ENCODE peak calls at places on chromosomes 7 and 10, in six cellular contexts. P is thyroid gland, I is transverse colon, E is tibial nerve, O is erythroblast, G is heart left ventricle. L is an unnamed sample.

GRCh38 chr10:120741415-120741814 is 109.7 kb upstream of the WDR11 start:
- DNase-seq in P (peak; percentile 48), I (no peak), E (no peak), O (no peak), G (no peak), L (no peak)

GRCh38 chr7:36600869-36601530 is 123.3 kb downstream of the AOAH start:
- DNase-seq in P (no peak), I (no peak), E (no peak), O (no peak), G (no peak), L (peak; percentile 70)

GRCh38 chr10:3068201-3068967 is 1.0 kb downstream of the PFKP start:
- DNase-seq in P (peak; percentile 61), I (peak; percentile 66), E (peak; percentile 38), O (peak; percentile 75), G (peak; percentile 71), L (peak; percentile 33)

GRCh38 chr7:26278769-26279168 is 12.9 kb upstream of the SNX10 start:
- DNase-seq in P (no peak), I (no peak), E (no peak), O (peak; percentile 7), G (no peak), L (peak; percentile 52)

GRCh38 chr10:126242352-126243260 is 145.7 kb downstream of the ADAM12 start:
- DNase-seq in P (no peak), I (no peak), E (no peak), O (no peak), G (peak; percentile 42), L (no peak)

GRCh38 chr10:80471715-80472233 is 17.7 kb downstream of the TSPAN14 start:
- DNase-seq in P (no peak), I (no peak), E (no peak), O (no peak), G (no peak), L (peak; percentile 50)

GRCh38 chr7:117645456-117646181 is 165.8 kb downstream of the CFTR start:
- DNase-seq in P (no peak), I (no peak), E (no peak), O (no peak), G (no peak), L (no peak)

GRCh38 chr10:88080213-88080612 is 216.8 kb downstream of the PTEN start:
- DNase-seq in P (peak; percentile 46), I (no peak), E (no peak), O (no peak), G (no peak), L (no peak)

GRCh38 chr10:100725869-100726426 is 19.4 kb upstream of the PAX2 start:
- DNase-seq in P (no peak), I (no peak), E (no peak), O (no peak), G (no peak), L (no peak)

GRCh38 chr10:80165173-80165572 is 32.6 kb downstream of the PLAC9 start:
- DNase-seq in P (no peak), I (no peak), E (no peak), O (no peak), G (no peak), L (peak; percentile 63)

GRCh38 chr7:3117488-3118228 is 74.0 kb upstream of the CARD11 start:
- DNase-seq in P (no peak), I (no peak), E (no peak), O (no peak), G (no peak), L (no peak)

GRCh38 chr10:87861566-87861952 is 1.8 kb downstream of the KLLN start:
- DNase-seq in P (peak; percentile 87), I (peak; percentile 79), E (peak; percentile 63), O (peak; percentile 93), G (peak; percentile 77), L (no peak)

GRCh38 chr7:108164946-108165345 is 34.8 kb upstream of the LAMB4 start:
- DNase-seq in P (no peak), I (no peak), E (no peak), O (no peak), G (no peak), L (no peak)
- TF ChIP-seq POLR2A in P (no peak), I (no peak), E (no peak), O (no peak), G (no peak), L (no peak)

GRCh38 chr10:110399163-110400094 is 94.7 kb upstream of the SMNDC1 start:
- DNase-seq in P (no peak), I (no peak), E (no peak), O (no peak), G (peak; percentile 33), L (peak; percentile 54)
- TF ChIP-seq POLR2A in P (no peak), I (no peak), E (no peak), O (no peak), G (no peak), L (no peak)

GRCh38 chr7:90211391-90212148 is at the start of gene STEAP2:
- DNase-seq in P (peak; percentile 93), I (peak; percentile 89), E (peak; percentile 75), O (peak; percentile 6), G (peak; percentile 83), L (peak; percentile 79)
- TF ChIP-seq POLR2A in P (no peak), I (peak; percentile 80), E (no peak), O (no peak), G (peak; percentile 30), L (peak; percentile 48)

GRCh38 chr10:119268871-119269506 is 61.6 kb downstream of the GRK5 start:
- DNase-seq in P (no peak), I (no peak), E (no peak), O (peak; percentile 64), G (peak; percentile 21), L (no peak)
- TF ChIP-seq POLR2A in P (no peak), I (no peak), E (no peak), O (no peak), G (no peak), L (no peak)

DNA sequence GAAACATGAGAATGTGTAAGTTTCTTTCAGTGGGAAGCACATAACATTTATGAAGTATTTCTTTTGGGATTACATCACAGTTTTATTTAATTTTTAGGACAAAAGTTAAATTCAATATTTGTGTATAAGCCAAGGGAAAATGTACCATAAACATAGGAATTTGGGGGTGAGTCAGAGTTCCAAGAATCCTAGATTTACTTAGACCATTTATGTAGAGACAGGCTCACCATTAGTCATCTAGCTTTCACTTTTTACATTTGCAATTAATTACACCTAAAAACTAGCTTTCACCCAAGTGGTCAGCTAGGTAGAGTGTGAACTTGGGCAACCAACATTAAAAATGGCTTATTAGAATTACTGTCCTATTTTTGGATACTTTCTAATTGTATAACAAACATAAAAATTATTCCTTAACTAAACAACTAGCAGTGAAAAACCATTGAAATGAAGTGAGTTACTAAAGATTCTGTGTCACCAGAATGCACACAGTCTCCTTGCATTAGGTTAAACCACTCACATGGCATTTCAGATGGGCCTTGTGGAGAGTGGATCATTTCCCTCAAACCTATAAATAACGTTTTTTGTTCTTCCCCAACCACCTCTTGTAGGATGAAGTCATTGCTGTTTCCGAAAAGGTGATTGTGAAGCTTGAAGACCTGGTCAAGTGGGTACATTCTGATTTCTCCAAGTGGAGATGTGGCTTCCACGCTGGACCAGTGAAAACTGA is 38.2 kb downstream of the ARID5B start:
- DNase-seq in P (no peak), I (no peak), E (no peak), O (no peak), G (no peak), L (no peak)
- TF ChIP-seq POLR2A in P (no peak), I (no peak), E (no peak), O (no peak), G (no peak), L (no peak)

L was measured in H54.